ENCODE peak calls at places on chromosomes 4 and X, in five cellular contexts. N is fibroblast of pulmonary artery, K is sigmoid colon, C is neural crest cell, H is ovary. A is an unnamed sample.

GRCh38 chr4:110926841-110927400 is 304.0 kb upstream of the PITX2 start:
- DNase-seq in N (no peak), C (no peak), K (no peak), H (no peak), A (no peak)

GRCh38 chrX:106898462-106898861 is 4.7 kb downstream of the RIPPLY1 start:
- DNase-seq in H (no peak), C (no peak), N (peak), K (no peak), A (no peak)

GRCh38 chrX:120559799-120560198 is 963 bp downstream of the CUL4B start:
- DNase-seq in H (no peak), K (no peak), C (no peak), N (no peak), A (no peak)

GRCh38 chr4:160372390-160372789 is 1269.5 kb downstream of the RAPGEF2 start:
- DNase-seq in H (no peak), K (no peak), C (no peak), N (no peak), A (no peak)

GRCh38 chrX:77899081-77899828 is at the start of gene COX7B:
- DNase-seq in N (peak), K (peak), C (peak), H (peak), A (peak)

GRCh38 chr4:14646831-14647230 is 355.4 kb upstream of the CPEB2 start:
- DNase-seq in H (no peak), N (no peak), C (no peak), K (no peak), A (no peak)

GRCh38 chr4:106245176-106245575 is 70.8 kb downstream of the TBCK start:
- DNase-seq in K (no peak), H (no peak), N (no peak), C (no peak), A (no peak)

GRCh38 chrX:39331062-39331704 is 529.9 kb downstream of the MID1IP1 start:
- DNase-seq in H (no peak), N (no peak), K (no peak), C (no peak), A (no peak)

GRCh38 chrX:151878574-151878973 is 34.1 kb upstream of the MAGEA4 start:
- DNase-seq in C (no peak), H (no peak), K (no peak), N (no peak), A (no peak)

GRCh38 chrX:109685656-109686078 is 47.4 kb downstream of the ACSL4 start:
- DNase-seq in K (no peak), H (no peak), N (no peak), C (no peak), A (no peak)

GRCh38 chr4:100495074-100495473 is 22.7 kb downstream of the EMCN start:
- DNase-seq in K (no peak), N (no peak), C (no peak), H (no peak), A (no peak)

GRCh38 chrX:129726307-129727111 is 12.3 kb upstream of the XPNPEP2 start:
- DNase-seq in K (peak), N (peak), H (peak), C (peak), A (peak)

GRCh38 chrX:71052721-71053120 is 15.4 kb downstream of the SNX12 start:
- DNase-seq in N (no peak), C (no peak), K (no peak), H (no peak), A (no peak)

GRCh38 chr4:86446996-86447395 is 87.1 kb upstream of the MAPK10 start:
- DNase-seq in K (no peak), N (no peak), H (no peak), C (no peak), A (no peak)

GRCh38 chr4:115249808-115250207 is 136.4 kb upstream of the NDST4 start:
- DNase-seq in C (no peak), H (no peak), K (no peak), N (no peak), A (no peak)

GRCh38 chr4:32462944-32463343 is 1742.8 kb downstream of the PCDH7 start:
- DNase-seq in K (no peak), N (peak), C (no peak), H (no peak), A (no peak)

GRCh38 chr4:144295286-144295995 is 154.9 kb upstream of the GYPA start:
- DNase-seq in H (no peak), K (no peak), C (no peak), N (peak), A (no peak)

GRCh38 chrX:30283456-30284200 is 25.6 kb downstream of the NR0B1 start:
- DNase-seq in H (no peak), N (peak), K (no peak), C (no peak), A (no peak)

GRCh38 chr4:139210486-139210885 is 33.5 kb upstream of the ELF2 start:
- DNase-seq in N (no peak), K (no peak), H (no peak), C (no peak), A (no peak)

GRCh38 chrX:151816914-151817313 is 82.4 kb downstream of the CNGA2 start:
- DNase-seq in H (no peak), N (no peak), C (no peak), K (no peak), A (no peak)

GRCh38 chr4:110619401-110620247 is 3.3 kb downstream of the PITX2 start:
- DNase-seq in C (peak), H (no peak), N (no peak), K (no peak), A (no peak)

GRCh38 chr4:5814421-5814820 is 78.5 kb downstream of the CRMP1 start:
- DNase-seq in K (peak), H (no peak), N (no peak), C (no peak), A (no peak)

GRCh38 chr4:150164055-150164454 is 85.8 kb downstream of the DCLK2 start:
- DNase-seq in N (no peak), H (no peak), K (no peak), C (no peak), A (no peak)

GRCh38 chrX:44873415-44874270 is 655 bp downstream of the KDM6A start:
- DNase-seq in H (peak), N (peak), C (peak), K (peak), A (peak)

GRCh38 chr4:118968813-118969212 is 80.2 kb downstream of the SYNPO2 start:
- DNase-seq in H (no peak), N (no peak), K (no peak), C (no peak), A (no peak)

GRCh38 chrX:106670631-106671030 is 55.9 kb upstream of the RNF128 start:
- DNase-seq in K (no peak), C (no peak), H (no peak), N (no peak), A (no peak)

GRCh38 chr4:102172341-102172740 is 172.9 kb downstream of the SLC39A8 start:
- DNase-seq in K (no peak), H (no peak), N (no peak), C (no peak), A (no peak)

GRCh38 chr4:76640252-76640925 is 205.4 kb downstream of the SHROOM3 start:
- DNase-seq in C (no peak), H (no peak), N (no peak), K (no peak), A (no peak)

GRCh38 chr4:5611656-5612187 is 96.6 kb downstream of the EVC2 start:
- DNase-seq in K (no peak), H (no peak), C (no peak), N (no peak), A (no peak)

GRCh38 chr4:174775366-174775765 is 53.7 kb downstream of the GLRA3 start:
- DNase-seq in H (no peak), C (no peak), K (no peak), N (no peak), A (no peak)

GRCh38 chr4:8236141-8236919 is 33.2 kb upstream of the HTRA3 start:
- DNase-seq in K (no peak), H (no peak), N (no peak), C (no peak), A (no peak)
- TF ChIP-seq CTCF in K (no peak), H (no peak), N (no peak), C (no peak), A (no peak)

GRCh38 chrX:100819837-100820666 is at the start of gene CSTF2:
- DNase-seq in C (peak), H (peak), K (peak), N (peak), A (peak)
- TF ChIP-seq CTCF in C (peak), H (no peak), K (peak), N (peak), A (no peak)

DNA sequence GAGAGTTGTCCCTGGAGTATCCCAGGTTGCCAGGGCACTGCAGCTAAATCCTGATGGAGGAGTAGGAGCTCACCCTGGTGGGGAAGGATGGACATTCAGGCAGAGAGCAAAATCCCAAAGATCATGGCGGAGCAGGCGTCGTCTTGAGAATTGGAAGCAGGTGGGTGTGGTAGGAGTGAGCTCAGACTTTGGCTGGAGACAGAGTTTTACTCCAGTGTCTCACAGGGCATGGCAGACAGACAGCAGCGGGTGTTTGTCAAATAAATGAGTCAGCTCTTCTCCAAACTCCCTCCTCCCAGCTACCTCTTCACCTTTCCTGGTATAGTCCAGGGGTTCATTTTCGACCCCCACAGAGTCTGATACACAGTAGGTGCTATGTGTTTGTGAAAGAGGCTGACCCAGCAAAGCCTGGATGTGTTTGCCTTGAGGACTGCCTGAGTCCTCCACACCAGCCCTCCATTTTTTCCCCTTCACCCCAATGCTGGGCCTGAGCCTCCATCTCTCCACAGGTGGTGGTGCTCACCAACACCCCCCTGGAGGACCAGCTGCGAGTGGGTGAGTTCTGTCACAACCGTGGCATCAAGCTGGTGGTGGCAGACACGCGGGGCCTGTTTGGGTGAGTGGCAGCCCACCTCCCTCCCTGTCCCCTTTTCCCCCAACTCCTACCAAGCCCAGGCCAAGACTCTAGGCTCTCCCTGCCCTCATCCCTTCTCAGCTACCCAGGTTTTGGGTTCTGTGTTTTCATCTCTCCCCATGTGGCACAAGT is 6.9 kb downstream of the UBA1 start:
- DNase-seq in N (peak), C (no peak), K (no peak), H (no peak), A (no peak)
- TF ChIP-seq CTCF in N (peak), C (peak), K (no peak), H (no peak), A (no peak)

DNA sequence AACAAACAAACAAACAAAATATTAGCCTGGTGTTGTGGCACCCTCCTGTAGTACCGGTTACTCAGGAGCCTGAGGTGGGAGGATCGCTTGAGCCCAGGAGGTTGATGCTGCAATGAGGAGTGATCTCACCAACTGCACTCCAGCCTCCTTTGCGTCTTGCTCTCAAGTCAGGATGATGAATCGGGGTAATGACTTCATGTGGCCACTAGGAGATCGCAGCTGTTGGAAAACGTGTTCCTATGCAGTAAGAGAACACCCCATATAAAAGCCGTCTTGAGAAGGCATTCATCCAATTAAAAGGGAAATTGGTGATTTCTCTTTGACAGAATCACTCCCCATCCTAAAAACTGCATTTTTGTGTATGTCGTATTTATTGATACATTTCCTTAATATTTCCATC is 6.9 kb downstream of the CCNB3 start:
- DNase-seq in H (no peak), C (no peak), K (no peak), N (peak), A (no peak)
- TF ChIP-seq CTCF in H (no peak), C (peak), K (no peak), N (peak), A (peak)

DNA sequence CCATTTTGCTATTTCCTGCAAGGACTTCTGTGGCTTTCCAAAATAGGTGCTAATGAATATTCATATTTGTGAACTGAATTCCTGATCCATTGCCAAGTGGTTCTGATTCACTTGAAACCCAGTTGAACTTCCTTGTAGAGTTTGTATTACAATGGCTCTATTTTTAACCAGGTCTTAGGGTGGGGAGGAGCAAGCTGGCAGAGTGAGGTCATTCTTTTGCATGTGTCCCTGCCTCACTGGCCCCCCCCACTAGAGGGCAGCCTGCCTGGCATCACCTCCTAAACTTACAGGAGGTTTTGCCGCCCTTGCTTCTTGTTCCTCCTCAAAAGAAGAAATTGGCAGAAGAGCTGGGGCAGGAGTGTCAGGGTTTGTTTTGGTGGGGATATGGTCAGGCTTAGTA is 10.5 kb downstream of the PTTG2 start:
- DNase-seq in K (peak), C (no peak), H (no peak), N (peak), A (peak)
- TF ChIP-seq CTCF in K (peak), C (peak), H (no peak), N (peak), A (peak)

DNA sequence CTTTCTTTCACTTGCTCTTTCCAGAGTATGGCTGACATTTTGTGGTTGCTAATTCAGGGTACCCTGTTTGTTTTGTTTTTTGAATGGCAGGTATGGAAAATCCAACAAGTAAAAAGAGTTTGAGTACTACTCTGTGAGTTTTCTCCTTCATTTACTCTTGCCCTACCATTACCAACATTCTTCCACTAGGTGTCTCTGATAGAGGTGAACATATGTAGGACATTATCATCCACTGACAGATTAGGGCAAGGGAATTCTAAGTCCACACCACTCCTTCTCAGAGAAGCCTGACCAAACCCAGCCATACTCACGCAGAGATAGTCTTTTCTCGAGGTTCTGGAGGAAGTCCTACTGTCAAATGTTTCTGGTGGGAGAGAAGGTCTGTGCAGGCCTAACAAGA is 36.7 kb upstream of the HDAC8 start:
- DNase-seq in N (peak), K (no peak), H (no peak), C (no peak), A (no peak)
- TF ChIP-seq CTCF in N (peak), K (no peak), H (no peak), C (no peak), A (peak)

GRCh38 chrX:104668550-104668949 is 102.6 kb downstream of the IL1RAPL2 start:
- DNase-seq in N (peak), C (no peak), K (no peak), H (no peak), A (no peak)
- TF ChIP-seq CTCF in N (no peak), C (peak), K (no peak), H (no peak), A (peak)